ENCODE peak calls at places on chromosomes 7 and 10, in four cellular contexts. T is fibroblast of lung, A is aorta, J is SK-N-SH. Y is an unnamed sample. For H3K27me3, the result is how much of the 10 kb centered on the place peaks cover.

GRCh38 chr7:1610678-1611302 is 41.0 kb upstream of the PSMG3 start:
- DNase-seq in T (peak), A (peak), J (peak), Y (peak)

GRCh38 chr7:29808075-29808786 is 1.9 kb downstream of the WIPF3 start:
- DNase-seq in T (peak), A (no peak), J (no peak), Y (no peak)

GRCh38 chr7:2541291-2542010 is 13.9 kb downstream of the BRAT1 start:
- DNase-seq in T (no peak), A (peak), J (peak), Y (peak)

GRCh38 chr10:490256-490655 is 199.2 kb downstream of the DIP2C start:
- DNase-seq in T (no peak), A (no peak), J (no peak), Y (no peak)

GRCh38 chr7:108000875-108001758 is 1.8 kb downstream of the LAMB1 start:
- DNase-seq in T (peak), A (peak), J (peak), Y (peak)

GRCh38 chr10:96502561-96503267 is 11.0 kb downstream of the TLL2 start:
- DNase-seq in T (no peak), A (no peak), J (no peak), Y (no peak)

GRCh38 chr7:20642171-20642570 is 26.7 kb downstream of the ABCB5 start:
- DNase-seq in T (peak), A (no peak), J (no peak), Y (no peak)

GRCh38 chr7:43108255-43109011 is 4.0 kb upstream of the HECW1 start:
- DNase-seq in T (peak), A (peak), J (peak), Y (peak)

GRCh38 chr7:128407751-128408708 is 1.8 kb downstream of the IMPDH1 start:
- DNase-seq in T (no peak), A (no peak), J (peak), Y (peak)
- H3K4me3 ChIP-seq in T (no peak), A (no peak), J (peak), Y (no peak)

GRCh38 chr10:46538723-46539426 is 17.6 kb downstream of the GPRIN2 start:
- DNase-seq in T (no peak), A (no peak), J (no peak), Y (no peak)

GRCh38 chr10:46536781-46537180 is 19.7 kb downstream of the GPRIN2 start:
- DNase-seq in T (no peak), A (peak), J (no peak), Y (no peak)

GRCh38 chr10:46539596-46540411 is 16.7 kb downstream of the GPRIN2 start:
- DNase-seq in T (peak), A (peak), J (no peak), Y (no peak)

GRCh38 chr10:46537309-46537708 is 19.1 kb downstream of the GPRIN2 start:
- DNase-seq in T (no peak), A (peak), J (no peak), Y (peak)

DNA sequence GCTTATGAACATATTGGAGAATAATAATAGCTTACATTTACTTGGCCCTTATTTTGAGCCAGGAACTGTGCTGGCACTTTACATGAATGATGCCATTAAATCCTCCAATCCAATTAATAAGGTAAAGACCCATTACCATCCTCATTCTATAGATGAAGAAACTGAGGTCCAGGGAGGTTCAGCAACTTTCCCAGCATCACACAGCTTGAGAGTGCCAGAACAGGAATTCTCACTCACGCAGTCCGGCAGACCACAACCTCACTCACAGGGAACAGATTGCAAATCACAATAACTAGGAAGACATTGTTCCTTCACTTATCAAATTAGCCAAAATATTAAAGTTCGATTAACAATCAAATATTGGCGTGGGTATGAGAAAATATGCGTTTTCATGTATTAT is 18.3 kb downstream of the GPRIN2 start:
- DNase-seq in T (no peak), A (peak), J (no peak), Y (no peak)
- H3K27me3 ChIP-seq in T (under half), A (under half), J (under half), Y (under half)

DNA sequence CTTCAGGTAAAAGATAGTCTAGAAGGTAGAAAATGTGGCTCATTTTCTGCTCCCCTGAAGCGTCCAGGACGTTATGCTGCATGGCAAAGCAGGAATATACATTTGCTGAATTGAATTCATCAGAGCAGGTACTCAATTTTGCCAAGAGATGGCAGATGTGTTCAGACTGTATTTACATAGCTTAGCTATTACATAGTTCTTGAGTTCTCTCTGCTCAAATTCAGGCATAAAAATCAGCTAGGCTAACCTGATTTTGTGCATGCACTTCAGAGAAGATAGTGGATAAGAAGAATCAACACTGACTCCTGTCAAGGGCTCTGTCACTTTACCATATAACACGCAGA is 209.2 kb upstream of the FAM3C start:
- DNase-seq in T (peak), A (no peak), J (no peak), Y (no peak)
- H3K4me3 ChIP-seq in T (no peak), A (no peak), J (no peak), Y (no peak)

DNA sequence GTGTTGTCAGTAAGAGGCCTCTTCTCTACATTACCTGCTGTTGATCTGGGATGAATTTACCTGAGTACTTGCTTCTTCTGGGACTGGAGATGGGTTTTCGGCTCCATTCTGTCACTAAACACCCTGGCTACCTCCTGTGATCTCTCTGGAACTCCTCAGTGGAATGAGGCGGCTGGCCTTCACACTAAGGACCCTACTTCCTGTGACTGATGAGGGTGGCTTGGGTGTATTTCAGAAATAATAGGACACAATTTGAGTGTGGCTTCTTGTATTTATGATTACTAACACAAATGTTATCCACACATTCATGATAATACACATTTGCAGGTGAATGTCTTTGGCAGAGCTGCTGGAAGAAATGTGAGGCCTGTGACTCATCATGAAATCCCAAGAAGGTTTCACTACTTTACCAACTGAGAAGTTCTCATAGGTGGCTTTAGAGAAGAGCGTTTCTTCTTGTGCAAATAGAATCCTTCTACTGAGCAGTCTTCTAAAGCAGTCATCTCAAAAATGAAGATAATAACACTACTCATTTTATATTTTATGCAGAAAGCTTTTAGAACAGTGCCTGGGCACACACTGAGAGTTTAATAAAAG is 21.3 kb upstream of the EVX1 start:
- DNase-seq in T (no peak), A (no peak), J (no peak), Y (no peak)
- H3K27me3 ChIP-seq in T (half or more), A (under half), J (half or more), Y (half or more)

GRCh38 chr10:87664276-87664687 is 4.6 kb downstream of the PAPSS2 start:
- DNase-seq in T (peak), A (no peak), J (no peak), Y (no peak)

GRCh38 chr10:87658858-87659555 is 671 bp upstream of the PAPSS2 start:
- DNase-seq in T (no peak), A (no peak), J (no peak), Y (peak)

GRCh38 chr10:87659571-87660483 is at the start of gene PAPSS2:
- DNase-seq in T (peak), A (peak), J (peak), Y (peak)

GRCh38 chr10:87660484-87661133 is 931 bp downstream of the PAPSS2 start:
- DNase-seq in T (peak), A (peak), J (no peak), Y (no peak)

GRCh38 chr10:87661861-87662785 is 2.4 kb downstream of the PAPSS2 start:
- DNase-seq in T (no peak), A (no peak), J (no peak), Y (no peak)
- H3K4me3 ChIP-seq in T (peak), A (no peak), J (peak), Y (no peak)

Y was measured in H7.